ENCODE peak calls at places on chromosomes 3 and 15, in eight cellular contexts. One of them, this sample, is unnamed.

GRCh38 chr3:13537926-13538325 is 11.0 kb upstream of the FBLN2 start:
- DNase-seq in colonic mucosa: no peak
- DNase-seq in dorsolateral prefrontal cortex: no peak
- DNase-seq in CD8-positive, alpha-beta T cell: no peak
- DNase-seq in GM12878: no peak
- DNase-seq in fibroblast of pulmonary artery: peak
- DNase-seq in upper lobe of left lung: no peak
- DNase-seq in fibroblast of lung: peak
- DNase-seq in this sample: peak

GRCh38 chr15:68277605-68278344 is at the start of gene FEM1B:
- DNase-seq in colonic mucosa: peak
- DNase-seq in dorsolateral prefrontal cortex: peak
- DNase-seq in CD8-positive, alpha-beta T cell: peak
- DNase-seq in GM12878: peak
- DNase-seq in fibroblast of pulmonary artery: peak
- DNase-seq in upper lobe of left lung: peak
- DNase-seq in fibroblast of lung: peak
- DNase-seq in this sample: peak

GRCh38 chr3:12479919-12480425 is 4.3 kb upstream of the TSEN2 start:
- DNase-seq in colonic mucosa: peak
- DNase-seq in dorsolateral prefrontal cortex: no peak
- DNase-seq in CD8-positive, alpha-beta T cell: no peak
- DNase-seq in GM12878: no peak
- DNase-seq in fibroblast of pulmonary artery: peak
- DNase-seq in upper lobe of left lung: peak
- DNase-seq in fibroblast of lung: peak
- DNase-seq in this sample: peak

GRCh38 chr3:142608615-142609014 is 12.4 kb downstream of the PLS1 start:
- DNase-seq in colonic mucosa: no peak
- DNase-seq in dorsolateral prefrontal cortex: no peak
- DNase-seq in CD8-positive, alpha-beta T cell: no peak
- DNase-seq in GM12878: no peak
- DNase-seq in fibroblast of pulmonary artery: no peak
- DNase-seq in upper lobe of left lung: no peak
- DNase-seq in fibroblast of lung: no peak
- DNase-seq in this sample: no peak

GRCh38 chr3:116835658-116836057 is 126.1 kb downstream of the TUSC7 start:
- DNase-seq in colonic mucosa: no peak
- DNase-seq in dorsolateral prefrontal cortex: no peak
- DNase-seq in CD8-positive, alpha-beta T cell: no peak
- DNase-seq in GM12878: no peak
- DNase-seq in fibroblast of pulmonary artery: no peak
- DNase-seq in upper lobe of left lung: no peak
- DNase-seq in fibroblast of lung: peak
- DNase-seq in this sample: no peak

GRCh38 chr15:38147246-38147645 is 105.4 kb upstream of the SPRED1 start:
- DNase-seq in colonic mucosa: no peak
- DNase-seq in dorsolateral prefrontal cortex: no peak
- DNase-seq in CD8-positive, alpha-beta T cell: no peak
- DNase-seq in GM12878: no peak
- DNase-seq in fibroblast of pulmonary artery: no peak
- DNase-seq in upper lobe of left lung: no peak
- DNase-seq in fibroblast of lung: no peak
- DNase-seq in this sample: no peak

GRCh38 chr15:68578960-68579935 is at the start of gene CORO2B:
- DNase-seq in colonic mucosa: no peak
- DNase-seq in dorsolateral prefrontal cortex: peak
- DNase-seq in CD8-positive, alpha-beta T cell: no peak
- DNase-seq in GM12878: no peak
- DNase-seq in fibroblast of pulmonary artery: peak
- DNase-seq in upper lobe of left lung: peak
- DNase-seq in fibroblast of lung: peak
- DNase-seq in this sample: peak

GRCh38 chr3:196726788-196727675 is 12.6 kb upstream of the PAK2 start:
- DNase-seq in colonic mucosa: no peak
- DNase-seq in dorsolateral prefrontal cortex: no peak
- DNase-seq in CD8-positive, alpha-beta T cell: no peak
- DNase-seq in GM12878: no peak
- DNase-seq in fibroblast of pulmonary artery: peak
- DNase-seq in upper lobe of left lung: no peak
- DNase-seq in fibroblast of lung: peak
- DNase-seq in this sample: peak

GRCh38 chr3:53236112-53236841 is 19.5 kb downstream of the TKT start:
- DNase-seq in colonic mucosa: peak
- DNase-seq in dorsolateral prefrontal cortex: peak
- DNase-seq in CD8-positive, alpha-beta T cell: no peak
- DNase-seq in GM12878: no peak
- DNase-seq in fibroblast of pulmonary artery: peak
- DNase-seq in upper lobe of left lung: peak
- DNase-seq in fibroblast of lung: peak
- DNase-seq in this sample: peak

GRCh38 chr3:13009132-13009945 is 63.9 kb downstream of the IQSEC1 start:
- DNase-seq in colonic mucosa: peak
- DNase-seq in dorsolateral prefrontal cortex: no peak
- DNase-seq in CD8-positive, alpha-beta T cell: peak
- DNase-seq in GM12878: no peak
- DNase-seq in fibroblast of pulmonary artery: no peak
- DNase-seq in upper lobe of left lung: peak
- DNase-seq in fibroblast of lung: no peak
- DNase-seq in this sample: no peak

GRCh38 chr15:79193157-79193948 is 89.2 kb upstream of the ANKRD34C start:
- DNase-seq in colonic mucosa: no peak
- DNase-seq in dorsolateral prefrontal cortex: no peak
- DNase-seq in CD8-positive, alpha-beta T cell: no peak
- DNase-seq in GM12878: no peak
- DNase-seq in fibroblast of pulmonary artery: no peak
- DNase-seq in upper lobe of left lung: no peak
- DNase-seq in fibroblast of lung: no peak
- DNase-seq in this sample: no peak

GRCh38 chr3:190252080-190252479 is 70.2 kb downstream of the CLDN1 start:
- DNase-seq in colonic mucosa: no peak
- DNase-seq in dorsolateral prefrontal cortex: no peak
- DNase-seq in CD8-positive, alpha-beta T cell: no peak
- DNase-seq in GM12878: no peak
- DNase-seq in fibroblast of pulmonary artery: peak
- DNase-seq in upper lobe of left lung: no peak
- DNase-seq in fibroblast of lung: peak
- DNase-seq in this sample: peak

GRCh38 chr3:46449755-46450552 is 14.8 kb downstream of the LTF start:
- DNase-seq in colonic mucosa: no peak
- DNase-seq in dorsolateral prefrontal cortex: no peak
- DNase-seq in CD8-positive, alpha-beta T cell: no peak
- DNase-seq in GM12878: no peak
- DNase-seq in fibroblast of pulmonary artery: peak
- DNase-seq in upper lobe of left lung: no peak
- DNase-seq in fibroblast of lung: peak
- DNase-seq in this sample: no peak

GRCh38 chr3:171459130-171459941 is 869 bp downstream of the TNIK start:
- DNase-seq in colonic mucosa: peak
- DNase-seq in dorsolateral prefrontal cortex: peak
- DNase-seq in CD8-positive, alpha-beta T cell: peak
- DNase-seq in GM12878: no peak
- DNase-seq in fibroblast of pulmonary artery: peak
- DNase-seq in upper lobe of left lung: peak
- DNase-seq in fibroblast of lung: peak
- DNase-seq in this sample: peak

GRCh38 chr3:56960234-56960917 is 100.1 kb upstream of the SPATA12 start:
- DNase-seq in colonic mucosa: no peak
- DNase-seq in dorsolateral prefrontal cortex: no peak
- DNase-seq in CD8-positive, alpha-beta T cell: no peak
- DNase-seq in GM12878: peak
- DNase-seq in fibroblast of pulmonary artery: no peak
- DNase-seq in upper lobe of left lung: no peak
- DNase-seq in fibroblast of lung: no peak
- DNase-seq in this sample: no peak

GRCh38 chr15:31145271-31145911 is 43.9 kb upstream of the TRPM1 start:
- DNase-seq in colonic mucosa: no peak
- DNase-seq in dorsolateral prefrontal cortex: no peak
- DNase-seq in CD8-positive, alpha-beta T cell: no peak
- DNase-seq in GM12878: no peak
- DNase-seq in fibroblast of pulmonary artery: peak
- DNase-seq in upper lobe of left lung: no peak
- DNase-seq in fibroblast of lung: peak
- DNase-seq in this sample: no peak

DNA sequence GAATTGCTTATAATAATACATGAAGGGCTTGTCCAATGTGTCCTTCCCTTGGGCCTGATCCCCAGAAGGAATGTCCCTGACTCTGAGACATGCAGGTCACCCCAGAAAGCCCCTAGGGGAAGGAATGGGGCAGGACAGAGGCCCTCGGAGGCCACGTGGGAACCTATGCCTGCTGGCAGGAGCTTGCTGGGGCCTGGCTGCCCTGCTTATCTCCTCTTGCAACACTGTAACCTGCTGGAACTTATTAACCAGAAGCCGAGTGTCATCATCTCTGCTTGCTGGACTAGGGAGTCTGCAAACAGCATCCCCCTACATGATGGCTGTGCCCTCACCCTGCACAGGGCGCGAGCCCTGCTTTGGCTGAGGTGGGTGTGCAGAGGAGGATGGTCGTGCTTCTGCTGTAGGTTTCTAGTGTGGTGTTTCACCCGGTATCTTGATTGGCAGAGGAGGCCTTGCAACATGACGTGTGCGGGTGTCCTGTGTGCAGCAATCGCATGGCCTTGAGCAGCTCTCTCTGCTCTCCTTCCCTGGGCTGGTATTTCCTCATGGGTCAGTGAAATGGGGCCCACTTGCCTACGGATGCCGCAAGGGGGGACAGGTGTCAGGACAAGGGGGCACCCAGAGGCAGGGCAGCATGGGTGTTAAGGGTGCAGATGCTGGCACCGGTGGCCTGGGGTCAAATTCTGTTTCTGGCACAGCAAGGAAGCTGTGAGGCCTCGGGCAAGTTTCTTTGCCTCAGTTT is 5.0 kb downstream of the CHST13 start:
- DNase-seq in colonic mucosa: no peak
- DNase-seq in dorsolateral prefrontal cortex: no peak
- DNase-seq in CD8-positive, alpha-beta T cell: no peak
- DNase-seq in GM12878: no peak
- DNase-seq in fibroblast of pulmonary artery: peak
- DNase-seq in upper lobe of left lung: no peak
- DNase-seq in fibroblast of lung: no peak
- DNase-seq in this sample: no peak
- TF ChIP-seq CTCF in colonic mucosa: no peak
- TF ChIP-seq CTCF in dorsolateral prefrontal cortex: no peak
- TF ChIP-seq CTCF in CD8-positive, alpha-beta T cell: no peak
- TF ChIP-seq CTCF in GM12878: no peak
- TF ChIP-seq CTCF in fibroblast of pulmonary artery: no peak
- TF ChIP-seq CTCF in upper lobe of left lung: no peak
- TF ChIP-seq CTCF in fibroblast of lung: no peak
- TF ChIP-seq CTCF in this sample: no peak

GRCh38 chr3:94176886-94177285 is 114.0 kb downstream of the NSUN3 start:
- DNase-seq in colonic mucosa: no peak
- DNase-seq in dorsolateral prefrontal cortex: no peak
- DNase-seq in CD8-positive, alpha-beta T cell: no peak
- DNase-seq in GM12878: no peak
- DNase-seq in fibroblast of pulmonary artery: peak
- DNase-seq in upper lobe of left lung: no peak
- DNase-seq in fibroblast of lung: peak
- DNase-seq in this sample: no peak
- H3K4me3 ChIP-seq in colonic mucosa: no peak
- H3K4me3 ChIP-seq in dorsolateral prefrontal cortex: peak
- H3K4me3 ChIP-seq in CD8-positive, alpha-beta T cell: no peak
- H3K4me3 ChIP-seq in GM12878: no peak
- H3K4me3 ChIP-seq in fibroblast of pulmonary artery: no peak
- H3K4me3 ChIP-seq in upper lobe of left lung: no peak
- H3K4me3 ChIP-seq in fibroblast of lung: no peak
- H3K4me3 ChIP-seq in this sample: no peak

DNA sequence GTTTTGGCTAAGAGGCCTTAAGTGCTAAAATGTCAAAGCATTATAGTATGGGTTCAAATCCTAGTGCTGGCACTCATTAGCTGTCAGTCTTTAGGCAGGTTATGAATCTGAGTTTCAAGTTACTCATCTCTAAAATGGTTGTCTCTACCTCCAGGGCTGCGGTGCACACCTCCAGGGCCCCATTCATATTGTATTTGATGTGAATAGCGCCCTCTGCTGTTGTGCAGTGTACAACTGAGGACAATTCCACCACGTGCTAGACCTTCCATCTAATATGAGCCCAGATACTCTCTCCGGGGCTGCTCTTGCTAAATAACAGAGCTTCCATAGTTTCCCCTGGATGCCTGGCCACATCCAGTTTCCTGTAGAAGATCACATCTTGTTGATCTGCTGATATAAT is 54.3 kb downstream of the OXNAD1 start:
- DNase-seq in colonic mucosa: no peak
- DNase-seq in dorsolateral prefrontal cortex: no peak
- DNase-seq in CD8-positive, alpha-beta T cell: peak
- DNase-seq in GM12878: no peak
- DNase-seq in fibroblast of pulmonary artery: peak
- DNase-seq in upper lobe of left lung: no peak
- DNase-seq in fibroblast of lung: no peak
- DNase-seq in this sample: no peak
- TF ChIP-seq CTCF in colonic mucosa: peak
- TF ChIP-seq CTCF in dorsolateral prefrontal cortex: peak
- TF ChIP-seq CTCF in CD8-positive, alpha-beta T cell: peak
- TF ChIP-seq CTCF in GM12878: peak
- TF ChIP-seq CTCF in fibroblast of pulmonary artery: peak
- TF ChIP-seq CTCF in upper lobe of left lung: no peak
- TF ChIP-seq CTCF in fibroblast of lung: peak
- TF ChIP-seq CTCF in this sample: peak

GRCh38 chr15:64247906-64248541 is 85.2 kb upstream of the PPIB start:
- DNase-seq in colonic mucosa: peak
- DNase-seq in dorsolateral prefrontal cortex: no peak
- DNase-seq in CD8-positive, alpha-beta T cell: peak
- DNase-seq in GM12878: peak
- DNase-seq in fibroblast of pulmonary artery: peak
- DNase-seq in upper lobe of left lung: no peak
- DNase-seq in fibroblast of lung: peak
- DNase-seq in this sample: peak

GRCh38 chr15:64249406-64249805 is 86.6 kb upstream of the PPIB start:
- DNase-seq in colonic mucosa: no peak
- DNase-seq in dorsolateral prefrontal cortex: no peak
- DNase-seq in CD8-positive, alpha-beta T cell: no peak
- DNase-seq in GM12878: no peak
- DNase-seq in fibroblast of pulmonary artery: no peak
- DNase-seq in upper lobe of left lung: no peak
- DNase-seq in fibroblast of lung: peak
- DNase-seq in this sample: no peak

GRCh38 chr15:64251658-64252057 is 88.8 kb upstream of the PPIB start:
- DNase-seq in colonic mucosa: no peak
- DNase-seq in dorsolateral prefrontal cortex: no peak
- DNase-seq in CD8-positive, alpha-beta T cell: no peak
- DNase-seq in GM12878: no peak
- DNase-seq in fibroblast of pulmonary artery: no peak
- DNase-seq in upper lobe of left lung: no peak
- DNase-seq in fibroblast of lung: no peak
- DNase-seq in this sample: no peak

GRCh38 chr15:64249842-64250575 is 87.2 kb upstream of the PPIB start:
- DNase-seq in colonic mucosa: no peak
- DNase-seq in dorsolateral prefrontal cortex: no peak
- DNase-seq in CD8-positive, alpha-beta T cell: no peak
- DNase-seq in GM12878: no peak
- DNase-seq in fibroblast of pulmonary artery: no peak
- DNase-seq in upper lobe of left lung: no peak
- DNase-seq in fibroblast of lung: peak
- DNase-seq in this sample: peak

DNA sequence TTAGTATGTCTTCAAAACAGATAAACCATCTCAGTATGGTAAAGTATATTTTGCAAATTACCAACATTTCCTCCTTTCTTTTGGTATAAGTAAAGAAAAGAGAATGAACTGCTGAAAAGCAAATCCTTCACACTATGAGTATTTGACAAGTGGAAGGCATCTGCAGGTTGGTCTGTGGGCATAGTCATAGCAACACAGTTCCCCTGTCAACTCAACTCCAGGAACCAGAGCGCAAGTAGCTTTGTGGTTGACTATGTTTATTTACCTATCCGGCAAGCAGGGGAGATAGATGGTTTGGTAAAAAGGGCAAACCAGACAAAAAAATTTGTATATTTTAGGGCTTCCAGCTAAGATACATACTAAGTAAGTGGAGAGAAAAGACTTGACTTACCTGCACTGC is 88.3 kb upstream of the PPIB start:
- DNase-seq in colonic mucosa: no peak
- DNase-seq in dorsolateral prefrontal cortex: no peak
- DNase-seq in CD8-positive, alpha-beta T cell: no peak
- DNase-seq in GM12878: no peak
- DNase-seq in fibroblast of pulmonary artery: no peak
- DNase-seq in upper lobe of left lung: no peak
- DNase-seq in fibroblast of lung: peak
- DNase-seq in this sample: peak
- H3K4me3 ChIP-seq in colonic mucosa: no peak
- H3K4me3 ChIP-seq in dorsolateral prefrontal cortex: no peak
- H3K4me3 ChIP-seq in CD8-positive, alpha-beta T cell: no peak
- H3K4me3 ChIP-seq in GM12878: no peak
- H3K4me3 ChIP-seq in fibroblast of pulmonary artery: no peak
- H3K4me3 ChIP-seq in upper lobe of left lung: no peak
- H3K4me3 ChIP-seq in fibroblast of lung: no peak
- H3K4me3 ChIP-seq in this sample: no peak